ENCODE peak calls at places on chromosomes 4 and X, in nine cellular contexts. A, E, S, B, D, F, O, Y and C are unnamed samples. For H3K36me3, the result is how much of the 10 kb centered on the place peaks cover.

GRCh38 chr4:100651499-100652165 is 133.8 kb upstream of the EMCN start:
- DNase-seq in A (no peak), E (no peak), S (no peak), B (no peak), D (no peak), F (no peak), O (no peak), Y (no peak), C (no peak)

GRCh38 chrX:133375558-133376340 is 39.5 kb downstream of the GPC4 start:
- DNase-seq in A (no peak), E (no peak), S (no peak), B (no peak), D (no peak), F (no peak), O (peak), Y (no peak), C (no peak)

GRCh38 chr4:163087805-163088204 is 78.9 kb downstream of the NAF1 start:
- DNase-seq in A (no peak), E (no peak), S (no peak), B (no peak), D (no peak), F (no peak), O (no peak), Y (no peak), C (no peak)

GRCh38 chr4:6239486-6239885 is 30.2 kb upstream of the WFS1 start:
- DNase-seq in A (no peak), E (no peak), S (no peak), B (no peak), D (no peak), F (peak), O (no peak), Y (no peak), C (no peak)

GRCh38 chr4:184430163-184430562 is 44.2 kb downstream of the IRF2 start:
- DNase-seq in A (no peak), E (no peak), S (no peak), B (no peak), D (no peak), F (no peak), O (no peak), Y (no peak), C (no peak)

GRCh38 chrX:154024271-154024670 is 4.6 kb upstream of the IRAK1 start:
- DNase-seq in A (no peak), E (no peak), S (no peak), B (no peak), D (no peak), F (peak), O (no peak), Y (no peak), C (no peak)

GRCh38 chr4:176313596-176314341 is 6.0 kb upstream of the SPCS3 start:
- DNase-seq in A (no peak), E (no peak), S (no peak), B (no peak), D (no peak), F (no peak), O (no peak), Y (no peak), C (no peak)

GRCh38 chrX:9378980-9379696 is 85.7 kb upstream of the TBL1X start:
- DNase-seq in A (no peak), E (no peak), S (no peak), B (peak), D (no peak), F (no peak), O (peak), Y (no peak), C (no peak)

DNA sequence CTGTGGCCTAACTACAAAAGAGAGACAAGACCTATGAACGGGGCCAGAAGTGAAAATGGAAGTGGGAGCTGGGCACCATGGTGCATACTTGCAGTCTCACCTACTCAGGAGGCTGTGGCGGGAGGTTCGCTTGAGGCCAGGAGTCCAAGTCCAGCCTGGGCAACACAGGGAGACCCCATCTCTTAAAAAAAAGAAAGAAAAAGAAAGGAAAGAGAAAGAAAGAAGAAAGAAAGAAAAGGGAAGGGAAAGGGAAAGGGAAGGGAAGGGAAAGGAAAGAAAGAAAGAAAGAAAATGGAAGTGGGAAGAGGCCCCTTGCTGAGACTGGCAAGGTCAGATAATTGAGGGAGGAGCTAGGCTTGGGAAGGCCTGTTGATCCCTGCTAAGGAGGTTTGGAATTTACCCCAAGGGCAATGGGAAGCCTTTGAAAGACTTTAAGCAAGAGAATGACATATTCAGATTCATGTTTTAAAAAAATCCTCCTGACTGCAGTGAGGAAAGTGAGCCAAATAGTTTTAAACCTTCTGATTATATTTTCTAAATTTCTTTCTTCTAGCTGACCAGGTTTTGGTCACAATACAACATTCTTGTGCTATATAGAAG is 17.7 kb upstream of the HERC5 start:
- DNase-seq in A (no peak), E (no peak), S (no peak), B (no peak), D (no peak), F (no peak), O (no peak), Y (no peak), C (no peak)
- H3K27ac ChIP-seq in A (no peak), E (no peak), S (no peak), B (no peak), D (no peak), F (no peak), O (no peak), Y (no peak), C (no peak)

DNA sequence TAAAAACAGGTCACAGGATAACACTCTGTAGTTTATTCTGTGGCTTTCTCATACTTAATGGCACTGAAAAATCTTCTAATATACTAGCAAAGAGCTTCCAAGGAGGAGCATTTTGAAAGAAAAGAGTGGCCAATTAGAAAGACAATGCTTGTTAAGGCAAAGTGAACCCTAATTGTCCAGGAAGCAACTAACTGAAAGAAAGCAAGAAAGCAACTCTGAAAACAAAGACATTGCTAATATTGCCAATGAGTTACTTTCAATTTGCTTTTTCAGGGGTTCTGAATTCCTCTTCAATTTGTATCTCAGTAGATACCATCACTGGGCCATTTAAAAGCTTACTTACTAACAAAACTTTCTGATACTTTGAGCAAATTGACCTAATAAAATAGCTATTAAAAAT is 78.5 kb upstream of the MTNR1A start:
- DNase-seq in A (no peak), E (no peak), S (no peak), B (no peak), D (no peak), F (no peak), O (no peak), Y (no peak), C (no peak)
- H3K36me3 ChIP-seq in A (under half), E (half or more), S (under half), B (under half), D (under half), F (half or more), O (under half), Y (under half), C (under half)

DNA sequence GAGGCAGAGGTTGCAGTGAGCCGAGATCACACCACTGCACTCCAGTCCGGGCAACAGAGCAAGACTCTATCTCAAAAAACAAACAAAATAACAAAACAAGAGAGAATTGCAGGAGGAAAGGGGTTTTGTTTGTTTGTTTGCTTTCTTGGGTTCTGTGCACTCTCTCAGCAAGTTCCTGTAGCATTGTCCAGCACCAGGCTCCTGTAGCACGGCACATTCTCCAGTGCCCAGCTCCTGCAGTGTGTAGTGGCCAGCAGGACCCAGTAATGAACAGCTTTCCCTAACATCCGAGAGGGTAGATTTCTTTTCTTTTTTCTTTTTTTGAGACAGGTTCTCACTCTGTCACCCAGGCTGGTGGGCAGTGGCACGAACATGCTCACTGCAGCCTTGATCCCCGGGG is 60.5 kb upstream of the USP9X start:
- DNase-seq in A (no peak), E (no peak), S (no peak), B (no peak), D (no peak), F (no peak), O (no peak), Y (no peak), C (no peak)
- H3K4me3 ChIP-seq in A (no peak), E (no peak), S (no peak), B (no peak), D (no peak), F (no peak), O (no peak), Y (no peak), C (no peak)

GRCh38 chr4:96521046-96521536 is 681.2 kb downstream of the PDHA2 start:
- DNase-seq in A (no peak), E (no peak), S (no peak), B (no peak), D (no peak), F (no peak), O (no peak), Y (no peak), C (no peak)

GRCh38 chr4:96524311-96524875 is 684.5 kb downstream of the PDHA2 start:
- DNase-seq in A (no peak), E (no peak), S (no peak), B (no peak), D (no peak), F (no peak), O (no peak), Y (no peak), C (no peak)

GRCh38 chr4:96531836-96532235 is 691.9 kb downstream of the PDHA2 start:
- DNase-seq in A (no peak), E (no peak), S (no peak), B (no peak), D (no peak), F (no peak), O (no peak), Y (no peak), C (no peak)

GRCh38 chr4:96526625-96527024 is 686.7 kb downstream of the PDHA2 start:
- DNase-seq in A (no peak), E (no peak), S (no peak), B (no peak), D (no peak), F (no peak), O (no peak), Y (no peak), C (no peak)

GRCh38 chr4:96525901-96526300 is 686.0 kb downstream of the PDHA2 start:
- DNase-seq in A (no peak), E (no peak), S (no peak), B (no peak), D (no peak), F (no peak), O (peak), Y (no peak), C (no peak)
- H3K27ac ChIP-seq in A (no peak), E (no peak), S (no peak), B (no peak), D (no peak), F (no peak), O (no peak), Y (no peak), C (no peak)

GRCh38 chr4:7802093-7802726 is 137.5 kb downstream of the AFAP1 start:
- DNase-seq in A (peak), E (peak), S (peak), B (peak), D (peak), F (peak), O (peak), Y (peak), C (peak)
- H3K36me3 ChIP-seq in A (under half), E (under half), S (under half), B (under half), D (under half), F (under half), O (under half), Y (under half), C (under half)